ENCODE peak calls at places on chromosome 10, in six cellular contexts. V, J, S, F, I and C are unnamed samples.

GRCh38 chr10:52071814-52072213 is 242.3 kb upstream of the DKK1 start:
- DNase-seq in J (no peak), I (no peak), V (no peak), F (no peak), S (no peak), C (no peak)

GRCh38 chr10:94361161-94361794 is 1.5 kb downstream of the NOC3L start:
- DNase-seq in V (no peak), I (peak; percentile 25), J (no peak), F (no peak), S (no peak), C (peak; percentile 4)

GRCh38 chr10:104281694-104282093 is 12.7 kb downstream of the GSTO2 start:
- DNase-seq in J (no peak), F (no peak), S (no peak), V (no peak), I (no peak), C (no peak)

GRCh38 chr10:100829933-100830727 is 82.6 kb upstream of the SLF2 start:
- DNase-seq in I (no peak), J (no peak), V (no peak), F (no peak), S (no peak), C (no peak)

GRCh38 chr10:110225756-110226554 is 18.6 kb downstream of the MXI1 start:
- DNase-seq in I (peak; percentile 97), F (peak; percentile 79), S (peak; percentile 93), J (peak; percentile 85), V (peak; percentile 78), C (peak; percentile 83)

GRCh38 chr10:43126759-43127424 is 11.4 kb upstream of the CSGALNACT2 start:
- DNase-seq in V (no peak), I (no peak), F (no peak), J (no peak), S (no peak), C (no peak)

GRCh38 chr10:102644066-102644645 is at the start of gene TRIM8:
- DNase-seq in S (peak; percentile 32), I (peak; percentile 50), V (peak; percentile 22), J (peak; percentile 46), F (no peak), C (peak; percentile 59)

GRCh38 chr10:63829573-63830149 is 308.5 kb downstream of the REEP3 start:
- DNase-seq in J (no peak), F (no peak), V (no peak), S (no peak), I (no peak), C (no peak)

GRCh38 chr10:125008689-125009579 is 67.0 kb downstream of the ZRANB1 start:
- DNase-seq in J (no peak), I (no peak), F (no peak), V (no peak), S (no peak), C (no peak)

GRCh38 chr10:34098817-34099567 is 716.1 kb downstream of the PARD3 start:
- DNase-seq in V (no peak), J (no peak), I (no peak), S (no peak), F (no peak), C (no peak)

GRCh38 chr10:94383515-94383914 is 18.8 kb upstream of the TBC1D12 start:
- DNase-seq in J (no peak), V (no peak), S (no peak), I (no peak), F (no peak), C (no peak)

GRCh38 chr10:77619964-77620703 is 17.5 kb downstream of the KCNMA1 start:
- DNase-seq in J (no peak), V (no peak), F (no peak), I (no peak), S (no peak), C (no peak)

GRCh38 chr10:95360122-95360715 is 69.4 kb upstream of the PDLIM1 start:
- DNase-seq in I (peak; percentile 41), V (no peak), F (no peak), J (no peak), S (peak; percentile 32), C (no peak)

GRCh38 chr10:50807851-50808776 is 68.4 kb downstream of the ASAH2B start:
- DNase-seq in V (no peak), J (no peak), S (peak; percentile 45), F (no peak), I (peak; percentile 37), C (no peak)

GRCh38 chr10:73907841-73908517 is 3.0 kb upstream of the PLAU start:
- DNase-seq in V (no peak), J (no peak), S (peak; percentile 92), I (peak; percentile 63), F (no peak), C (no peak)

GRCh38 chr10:98910048-98910447 is 325.6 kb downstream of the HPSE2 start:
- DNase-seq in J (no peak), I (peak; percentile 32), S (no peak), F (no peak), V (no peak), C (no peak)

GRCh38 chr10:4174197-4174596 is 389.2 kb upstream of the KLF6 start:
- DNase-seq in S (no peak), J (no peak), V (no peak), I (no peak), F (no peak), C (no peak)

GRCh38 chr10:88216976-88217375 is 353.6 kb downstream of the PTEN start:
- DNase-seq in J (no peak), I (no peak), F (no peak), S (no peak), V (no peak), C (no peak)

GRCh38 chr10:100970076-100970913 is 991 bp downstream of the SEMA4G start:
- DNase-seq in I (no peak), J (no peak), V (peak; percentile 11), F (no peak), S (no peak), C (no peak)

GRCh38 chr10:69483988-69484387 is 32.7 kb downstream of the TSPAN15 start:
- DNase-seq in V (no peak), J (no peak), F (no peak), I (peak; percentile 53), S (no peak), C (no peak)

GRCh38 chr10:116690356-116691078 is 51.8 kb downstream of the HSPA12A start:
- DNase-seq in J (no peak), V (no peak), I (peak; percentile 38), S (no peak), F (no peak), C (no peak)

GRCh38 chr10:102602272-102603045 is 41.8 kb upstream of the TRIM8 start:
- DNase-seq in S (peak; percentile 80), F (no peak), V (no peak), J (no peak), I (peak; percentile 86), C (no peak)

GRCh38 chr10:74949024-74949423 is 122.6 kb downstream of the KAT6B start:
- DNase-seq in F (no peak), I (no peak), V (no peak), S (peak; percentile 47), J (no peak), C (no peak)

GRCh38 chr10:51139176-51139575 is 64.9 kb downstream of the PRKG1 start:
- DNase-seq in V (no peak), J (no peak), S (no peak), I (no peak), F (no peak), C (no peak)

GRCh38 chr10:14574291-14574690 is 200.4 kb downstream of the FAM107B start:
- DNase-seq in S (peak; percentile 29), F (no peak), V (no peak), J (no peak), I (no peak), C (no peak)

GRCh38 chr10:30742471-30742870 is 112.9 kb upstream of the LYZL2 start:
- DNase-seq in V (no peak), J (no peak), I (no peak), S (no peak), F (no peak), C (no peak)

GRCh38 chr10:8454357-8454756 is 399.9 kb downstream of the GATA3 start:
- DNase-seq in I (no peak), V (no peak), J (no peak), F (no peak), S (no peak), C (no peak)

GRCh38 chr10:93797825-93798224 is 40.1 kb downstream of the LGI1 start:
- DNase-seq in F (no peak), I (no peak), V (no peak), S (no peak), J (no peak), C (no peak)

GRCh38 chr10:12638781-12639180 is 289.4 kb downstream of the CAMK1D start:
- DNase-seq in S (no peak), I (no peak), J (no peak), V (no peak), F (no peak), C (no peak)

GRCh38 chr10:23693398-23693797 is 254.5 kb downstream of the OTUD1 start:
- DNase-seq in J (no peak), S (no peak), I (no peak), V (no peak), F (no peak), C (no peak)

GRCh38 chr10:34716234-34716633 is 98.9 kb downstream of the PARD3 start:
- DNase-seq in I (no peak), V (no peak), S (no peak), J (no peak), F (no peak), C (no peak)

GRCh38 chr10:103733002-103733419 is 122.4 kb downstream of the SH3PXD2A start:
- DNase-seq in F (no peak), V (no peak), J (no peak), I (no peak), S (no peak), C (no peak)

GRCh38 chr10:29712108-29712507 is 77.3 kb upstream of the SVIL start:
- DNase-seq in S (no peak), F (no peak), I (no peak), V (no peak), J (no peak), C (no peak)

GRCh38 chr10:22554481-22555182 is 159.7 kb downstream of the PIP4K2A start:
- DNase-seq in I (peak; percentile 89), J (no peak), V (no peak), F (no peak), S (peak; percentile 66), C (no peak)

GRCh38 chr10:33376976-33377657 is 42.6 kb upstream of the NRP1 start:
- DNase-seq in V (no peak), I (peak; percentile 73), F (no peak), S (peak; percentile 63), J (no peak), C (no peak)

GRCh38 chr10:100748251-100749058 is 3.1 kb downstream of the PAX2 start:
- DNase-seq in J (no peak), I (no peak), S (no peak), F (no peak), V (no peak), C (no peak)

GRCh38 chr10:113153493-113154127 is 203.6 kb downstream of the TCF7L2 start:
- DNase-seq in S (no peak), I (no peak), F (no peak), J (no peak), V (no peak), C (no peak)